ENCODE peak calls at places on chromosomes 16 and 17, in six cellular contexts. T is IMR-90, Y is mesenchymal stem cell, Q is H1, L is H9, M is trophoblast cell. X is an unnamed sample. For H3K4me1, the result is how much of the 10 kb centered on the place peaks cover.

GRCh38 chr16:65002265-65002664 is 119.6 kb downstream of the CDH11 start:
- DNase-seq in T (peak), Y (peak), Q (no peak), L (no peak), M (no peak), X (no peak)

GRCh38 chr16:23280483-23280967 is 21.6 kb upstream of the SCNN1B start:
- DNase-seq in T (no peak), Y (no peak), Q (no peak), L (no peak), M (no peak), X (no peak)

GRCh38 chr17:55314061-55314783 is 49.5 kb downstream of the HLF start:
- DNase-seq in T (no peak), Y (no peak), Q (no peak), L (no peak), M (no peak), X (no peak)

GRCh38 chr17:27746881-27747280 is 53.4 kb downstream of the NOS2 start:
- DNase-seq in T (no peak), Y (no peak), Q (no peak), L (peak), M (no peak), X (no peak)

GRCh38 chr16:569445-570254 is at the start of gene PIGQ:
- DNase-seq in T (peak), Y (peak), Q (no peak), L (peak), M (peak), X (peak)

GRCh38 chr16:20844588-20844987 is 38.3 kb downstream of the REXO5 start:
- DNase-seq in T (no peak), Y (no peak), Q (no peak), L (no peak), M (no peak), X (no peak)

GRCh38 chr17:30831257-30831656 is 509 bp upstream of the ATAD5 start:
- DNase-seq in T (peak), Y (no peak), Q (no peak), L (peak), M (peak), X (no peak)

GRCh38 chr17:57467801-57468200 is 211.5 kb downstream of the MSI2 start:
- DNase-seq in T (no peak), Y (no peak), Q (no peak), L (no peak), M (no peak), X (no peak)

GRCh38 chr17:58969156-58969555 is 137.5 kb downstream of the TRIM37 start:
- DNase-seq in T (no peak), Y (no peak), Q (no peak), L (no peak), M (no peak), X (no peak)

GRCh38 chr17:68600881-68601564 is at the start of gene FAM20A:
- DNase-seq in T (no peak), Y (peak), Q (no peak), L (peak), M (no peak), X (no peak)

GRCh38 chr17:75518201-75518600 is 1.9 kb downstream of the TSEN54 start:
- DNase-seq in T (no peak), Y (no peak), Q (no peak), L (no peak), M (no peak), X (no peak)

GRCh38 chr16:73949574-73950348 is 346.9 kb upstream of the PSMD7 start:
- DNase-seq in T (peak), Y (peak), Q (no peak), L (no peak), M (peak), X (no peak)

GRCh38 chr16:67161595-67162058 is 1.9 kb downstream of the FBXL8 start:
- DNase-seq in T (no peak), Y (no peak), Q (no peak), L (peak), M (no peak), X (no peak)

GRCh38 chr16:27428035-27428785 is 26.2 kb downstream of the IL21R start:
- DNase-seq in T (no peak), Y (no peak), Q (no peak), L (peak), M (no peak), X (no peak)

GRCh38 chr16:56348168-56349085 is 76.9 kb downstream of the AMFR start:
- DNase-seq in T (peak), Y (no peak), Q (no peak), L (no peak), M (no peak), X (no peak)

GRCh38 chr16:55830658-55831294 is 2.1 kb downstream of the CES1 start:
- DNase-seq in T (no peak), Y (no peak), Q (no peak), L (no peak), M (no peak), X (no peak)

GRCh38 chr17:80030730-80031410 is 4.8 kb downstream of the TBC1D16 start:
- DNase-seq in T (no peak), Y (no peak), Q (no peak), L (no peak), M (no peak), X (no peak)

GRCh38 chr16:23949630-23950290 is 114.0 kb downstream of the PRKCB start:
- DNase-seq in T (no peak), Y (no peak), Q (no peak), L (no peak), M (no peak), X (no peak)

GRCh38 chr17:80820331-80820730 is 171.3 kb upstream of the CHMP6 start:
- DNase-seq in T (no peak), Y (no peak), Q (no peak), L (no peak), M (no peak), X (no peak)

GRCh38 chr17:59753522-59754467 is 46.3 kb downstream of the VMP1 start:
- DNase-seq in T (peak), Y (peak), Q (no peak), L (no peak), M (peak), X (peak)

GRCh38 chr17:31397256-31397939 is 5.9 kb downstream of the RAB11FIP4 start:
- DNase-seq in T (no peak), Y (no peak), Q (no peak), L (peak), M (no peak), X (no peak)

GRCh38 chr17:10798332-10798749 is 5.6 kb downstream of the TMEM238L start:
- DNase-seq in T (no peak), Y (no peak), Q (no peak), L (no peak), M (no peak), X (no peak)

GRCh38 chr17:59506907-59507726 is 58.3 kb upstream of the DHX40 start:
- DNase-seq in T (peak), Y (peak), Q (no peak), L (no peak), M (peak), X (no peak)

GRCh38 chr16:81429045-81429521 is 15.5 kb upstream of the CMIP start:
- DNase-seq in T (peak), Y (peak), Q (no peak), L (peak), M (no peak), X (no peak)

GRCh38 chr17:67546578-67547527 is 169.8 kb downstream of the PITPNC1 start:
- DNase-seq in T (peak), Y (peak), Q (no peak), L (peak), M (no peak), X (no peak)

GRCh38 chr16:87874639-87875472 is 5.5 kb upstream of the SLC7A5 start:
- DNase-seq in T (no peak), Y (no peak), Q (no peak), L (peak), M (no peak), X (no peak)

GRCh38 chr16:85163278-85164112 is 51.2 kb upstream of the CIBAR2 start:
- DNase-seq in T (peak), Y (peak), Q (no peak), L (no peak), M (no peak), X (no peak)

GRCh38 chr16:1712791-1713261 is 6.8 kb downstream of the MAPK8IP3 start:
- DNase-seq in T (peak), Y (peak), Q (no peak), L (no peak), M (no peak), X (no peak)

GRCh38 chr16:13435873-13436474 is 484.0 kb upstream of the ERCC4 start:
- DNase-seq in T (no peak), Y (no peak), Q (no peak), L (peak), M (no peak), X (no peak)

GRCh38 chr17:29760771-29761682 is 138.3 kb upstream of the CORO6 start:
- DNase-seq in T (peak), Y (peak), Q (peak), L (peak), M (peak), X (peak)

GRCh38 chr17:79838541-79839274 is 532 bp downstream of the CBX4 start:
- DNase-seq in T (peak), Y (peak), Q (no peak), L (peak), M (peak), X (no peak)

GRCh38 chr16:49890876-49891275 is 35.0 kb upstream of the ZNF423 start:
- DNase-seq in T (no peak), Y (no peak), Q (peak), L (peak), M (no peak), X (no peak)

GRCh38 chr17:64779344-64780095 is 117.4 kb upstream of the SMURF2 start:
- DNase-seq in T (no peak), Y (no peak), Q (no peak), L (peak), M (peak), X (no peak)

GRCh38 chr16:55406651-55407050 is 72.3 kb upstream of the MMP2 start:
- DNase-seq in T (no peak), Y (no peak), Q (no peak), L (no peak), M (no peak), X (no peak)

GRCh38 chr16:693766-694165 is 3.6 kb upstream of the WDR24 start:
- DNase-seq in T (no peak), Y (no peak), Q (no peak), L (no peak), M (no peak), X (no peak)

GRCh38 chr16:89881368-89881730 is 8.0 kb downstream of the TCF25 start:
- DNase-seq in T (no peak), Y (no peak), Q (no peak), L (no peak), M (no peak), X (no peak)
- H3K27ac ChIP-seq in T (no peak), Y (no peak), Q (no peak), L (no peak), M (no peak), X (no peak)

DNA sequence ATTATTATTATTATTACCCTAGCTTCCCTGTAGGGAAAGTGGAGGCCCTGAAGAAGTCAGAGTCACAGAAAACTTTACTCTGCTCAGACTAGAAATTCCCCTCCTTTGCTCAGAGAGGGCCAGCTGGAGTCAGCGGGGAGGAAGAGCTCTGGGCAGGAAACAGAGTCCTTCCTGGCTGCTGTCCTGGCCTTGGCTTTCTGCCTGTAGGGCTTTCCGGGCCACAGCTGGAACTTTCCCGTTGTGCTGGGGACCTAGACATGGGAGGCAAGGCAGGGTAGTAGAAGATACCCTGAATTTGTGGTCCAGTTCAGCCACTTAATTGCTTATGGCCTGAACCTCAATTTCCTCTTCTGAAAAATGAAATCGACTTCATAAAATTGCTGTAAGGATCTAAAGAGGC is 14.0 kb upstream of the CCL2 start:
- DNase-seq in T (peak), Y (no peak), Q (no peak), L (no peak), M (no peak), X (no peak)
- H3K4me1 ChIP-seq in T (under half), Y (under half), Q (under half), L (under half), M (under half), X (under half)

GRCh38 chr17:44397479-44398440 is 8.3 kb upstream of the ITGA2B start:
- DNase-seq in T (no peak), Y (no peak), Q (no peak), L (peak), M (no peak), X (no peak)

GRCh38 chr17:44402564-44403172 is 13.2 kb upstream of the ITGA2B start:
- DNase-seq in T (no peak), Y (no peak), Q (no peak), L (no peak), M (no peak), X (no peak)

GRCh38 chr17:44396946-44397345 is 7.5 kb upstream of the ITGA2B start:
- DNase-seq in T (no peak), Y (no peak), Q (no peak), L (peak), M (no peak), X (no peak)

GRCh38 chr17:44400226-44400847 is 10.9 kb upstream of the ITGA2B start:
- DNase-seq in T (peak), Y (peak), Q (no peak), L (no peak), M (no peak), X (no peak)

DNA sequence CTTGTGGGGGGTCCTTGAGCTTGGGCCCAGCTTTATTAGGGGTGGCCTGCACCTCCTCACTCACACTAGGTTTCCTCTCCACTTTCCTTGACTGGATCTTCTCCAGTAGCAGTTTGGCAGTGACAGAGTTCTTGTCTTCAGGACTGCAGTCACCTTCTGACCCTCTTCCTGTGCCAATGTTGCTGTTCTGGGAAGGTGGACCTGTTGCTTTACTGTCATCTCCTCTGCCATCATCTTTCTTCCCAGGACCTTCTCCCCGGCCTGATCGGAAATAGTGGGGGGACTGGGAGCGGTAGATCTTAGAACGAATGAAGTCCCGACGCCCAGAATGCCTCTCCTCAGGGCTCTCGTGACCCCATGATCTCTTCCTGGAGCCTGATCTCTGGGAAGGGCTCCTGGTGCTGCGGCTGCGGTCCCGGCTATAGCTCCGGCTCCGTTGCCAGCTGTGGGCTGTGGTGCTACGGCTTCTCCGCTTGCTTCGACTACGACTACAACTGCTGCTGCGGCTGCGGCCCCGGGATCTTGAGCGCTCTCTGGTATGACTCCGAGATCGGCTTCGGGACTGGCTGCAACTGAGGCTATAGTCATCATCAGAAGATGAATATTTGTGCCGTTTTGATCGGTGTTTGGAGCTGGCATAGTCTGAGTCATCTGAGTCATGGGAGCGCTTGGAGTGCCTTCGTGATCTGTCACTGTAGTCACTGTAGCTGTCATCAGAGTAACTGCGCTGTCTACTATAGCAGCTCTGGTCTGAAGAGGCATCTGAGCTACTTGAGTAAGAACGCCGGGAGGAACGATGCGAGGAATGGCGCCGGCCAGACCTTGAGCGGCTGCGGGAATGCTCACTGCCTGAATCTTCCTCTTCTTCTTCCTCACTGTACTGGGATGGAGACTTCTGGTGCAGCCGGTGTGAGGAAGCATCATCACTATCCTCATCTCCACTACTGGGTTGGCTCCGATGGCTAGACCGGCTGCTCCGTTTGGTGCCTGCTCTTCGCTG is 9.5 kb upstream of the ITGA2B start:
- DNase-seq in T (peak), Y (no peak), Q (no peak), L (no peak), M (peak), X (no peak)
- H4K91ac ChIP-seq in T (no peak), Y (peak), Q (no peak), L (no peak), M (no peak), X (no peak)

GRCh38 chr17:1554751-1555617 is 7.6 kb downstream of the PITPNA start:
- DNase-seq in T (no peak), Y (no peak), Q (no peak), L (no peak), M (no peak), X (no peak)
- H3K27ac ChIP-seq in T (no peak), Y (no peak), Q (no peak), L (no peak), M (peak), X (no peak)

GRCh38 chr16:17364319-17365210 is 106.2 kb downstream of the XYLT1 start:
- DNase-seq in T (peak), Y (no peak), Q (no peak), L (no peak), M (no peak), X (no peak)

GRCh38 chr16:17366299-17366961 is 104.3 kb downstream of the XYLT1 start:
- DNase-seq in T (no peak), Y (no peak), Q (no peak), L (no peak), M (no peak), X (no peak)

GRCh38 chr16:17367034-17367433 is 103.7 kb downstream of the XYLT1 start:
- DNase-seq in T (no peak), Y (no peak), Q (no peak), L (no peak), M (no peak), X (no peak)

GRCh38 chr16:17365211-17365541 is 105.6 kb downstream of the XYLT1 start:
- DNase-seq in T (no peak), Y (no peak), Q (no peak), L (no peak), M (no peak), X (no peak)

GRCh38 chr16:17365591-17366298 is 105.0 kb downstream of the XYLT1 start:
- DNase-seq in T (no peak), Y (no peak), Q (no peak), L (no peak), M (no peak), X (no peak)
- H3K4me1 ChIP-seq in T (under half), Y (under half), Q (under half), L (under half), M (under half), X (under half)

GRCh38 chr16:11968577-11968976 is 3.6 kb downstream of the TNFRSF17 start:
- DNase-seq in T (no peak), Y (no peak), Q (no peak), L (no peak), M (no peak), X (no peak)

GRCh38 chr16:11967195-11967911 is 2.3 kb downstream of the TNFRSF17 start:
- DNase-seq in T (no peak), Y (no peak), Q (no peak), L (no peak), M (no peak), X (no peak)

GRCh38 chr16:11966173-11966572 is 1.2 kb downstream of the TNFRSF17 start:
- DNase-seq in T (no peak), Y (no peak), Q (no peak), L (no peak), M (no peak), X (no peak)

GRCh38 chr16:11963706-11964105 is 1.3 kb upstream of the TNFRSF17 start:
- DNase-seq in T (no peak), Y (no peak), Q (no peak), L (no peak), M (no peak), X (no peak)

DNA sequence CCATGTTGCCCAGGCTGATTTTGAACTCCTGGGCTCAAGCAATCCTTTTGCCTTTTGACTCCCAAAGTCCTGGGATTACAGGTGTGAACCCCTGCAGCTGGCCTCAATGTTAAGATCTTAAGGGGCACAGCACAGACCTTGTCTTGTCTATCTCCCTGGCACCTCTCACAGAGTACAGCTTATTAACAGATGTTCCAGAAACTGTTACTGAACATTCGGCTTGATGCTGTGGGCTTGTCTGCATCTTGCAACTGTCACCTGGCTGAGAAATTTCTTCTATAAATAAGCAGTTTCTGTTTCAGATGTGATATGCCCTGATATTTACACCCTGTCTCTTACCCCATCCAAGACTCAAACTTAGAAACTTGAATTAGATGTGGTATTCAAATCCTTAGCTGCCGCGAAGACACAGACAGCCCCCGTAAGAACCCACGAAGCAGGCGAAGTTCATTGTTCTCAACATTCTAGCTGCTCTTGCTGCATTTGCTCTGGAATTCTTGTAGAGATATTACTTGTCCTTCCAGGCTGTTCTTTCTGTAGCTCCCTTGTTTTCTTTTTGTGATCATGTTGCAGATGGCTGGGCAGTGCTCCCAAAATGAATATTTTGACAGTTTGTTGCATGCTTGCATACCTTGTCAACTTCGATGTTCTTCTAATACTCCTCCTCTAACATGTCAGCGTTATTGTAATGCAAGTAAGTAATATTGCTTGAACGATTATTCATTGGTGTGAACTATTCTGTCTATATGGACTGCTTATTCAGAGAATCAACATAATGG is at the start of gene TNFRSF17:
- DNase-seq in T (peak), Y (no peak), Q (no peak), L (no peak), M (no peak), X (no peak)
- H4K91ac ChIP-seq in T (no peak), Y (no peak), Q (peak), L (no peak), M (no peak), X (no peak)

DNA sequence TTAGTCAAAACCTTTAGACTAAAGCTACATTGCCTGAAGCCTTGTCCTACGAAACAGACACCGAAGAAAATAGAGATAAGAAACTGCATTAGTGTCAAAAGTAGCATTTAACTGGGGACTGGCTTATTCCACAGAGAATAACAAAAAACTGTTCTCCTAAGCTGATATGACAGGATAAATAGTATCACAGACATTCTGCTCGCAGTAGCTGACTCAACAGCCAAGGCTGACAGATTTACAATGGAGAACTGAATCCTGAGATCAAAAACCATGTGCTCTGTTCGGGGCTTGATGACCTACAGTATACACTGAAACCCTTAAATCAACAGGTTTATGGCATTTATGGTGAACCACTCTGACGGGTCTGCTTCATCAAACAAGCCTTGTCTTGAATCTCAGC is 25.5 kb downstream of the ADAMTS18 start:
- DNase-seq in T (no peak), Y (peak), Q (no peak), L (no peak), M (no peak), X (no peak)
- H3K27ac ChIP-seq in T (no peak), Y (no peak), Q (no peak), L (no peak), M (peak), X (no peak)

X was measured in neuronal stem cell.